ENCODE peak calls at places on chromosome 4, in six cellular contexts. One of them, this sample, is unnamed.
A peak's percentile ranks its signal among the peaks of the same experiment; 100 is the strongest.

GRCh38 chr4:158259955-158260575 is 49.8 kb downstream of the TMEM144 start:
- DNase-seq in foreskin keratinocyte: peak; percentile 11
- DNase-seq in naive thymus-derived CD4-positive, alpha-beta T cell: no peak
- DNase-seq in ovary: no peak
- DNase-seq in AML-193: no peak
- DNase-seq in IMR-90: peak; percentile 42
- DNase-seq in this sample: no peak

GRCh38 chr4:72909461-72909860 is 160.1 kb downstream of the COX18 start:
- DNase-seq in foreskin keratinocyte: no peak
- DNase-seq in naive thymus-derived CD4-positive, alpha-beta T cell: no peak
- DNase-seq in ovary: no peak
- DNase-seq in AML-193: no peak
- DNase-seq in IMR-90: no peak
- DNase-seq in this sample: no peak

GRCh38 chr4:102405706-102406510 is 60.6 kb upstream of the SLC39A8 start:
- DNase-seq in foreskin keratinocyte: no peak
- DNase-seq in naive thymus-derived CD4-positive, alpha-beta T cell: no peak
- DNase-seq in ovary: no peak
- DNase-seq in AML-193: no peak
- DNase-seq in IMR-90: no peak
- DNase-seq in this sample: no peak

GRCh38 chr4:125388653-125389052 is 73.9 kb downstream of the FAT4 start:
- DNase-seq in foreskin keratinocyte: peak; percentile 66
- DNase-seq in naive thymus-derived CD4-positive, alpha-beta T cell: no peak
- DNase-seq in ovary: no peak
- DNase-seq in AML-193: no peak
- DNase-seq in IMR-90: peak; percentile 70
- DNase-seq in this sample: no peak

GRCh38 chr4:114005569-114006442 is 26.4 kb upstream of the ARSJ start:
- DNase-seq in foreskin keratinocyte: peak; percentile 83
- DNase-seq in naive thymus-derived CD4-positive, alpha-beta T cell: no peak
- DNase-seq in ovary: no peak
- DNase-seq in AML-193: no peak
- DNase-seq in IMR-90: peak; percentile 82
- DNase-seq in this sample: no peak

GRCh38 chr4:154982187-154983047 is 201.3 kb downstream of the RBM46 start:
- DNase-seq in foreskin keratinocyte: peak; percentile 36
- DNase-seq in naive thymus-derived CD4-positive, alpha-beta T cell: no peak
- DNase-seq in ovary: peak; percentile 33
- DNase-seq in AML-193: peak; percentile 13
- DNase-seq in IMR-90: peak; percentile 48
- DNase-seq in this sample: peak; percentile 81

GRCh38 chr4:87657525-87657924 is 7.4 kb downstream of the DMP1 start:
- DNase-seq in foreskin keratinocyte: peak; percentile 81
- DNase-seq in naive thymus-derived CD4-positive, alpha-beta T cell: no peak
- DNase-seq in ovary: no peak
- DNase-seq in AML-193: no peak
- DNase-seq in IMR-90: peak; percentile 40
- DNase-seq in this sample: no peak

GRCh38 chr4:7032591-7032990 is 10.6 kb upstream of the TADA2B start:
- DNase-seq in foreskin keratinocyte: no peak
- DNase-seq in naive thymus-derived CD4-positive, alpha-beta T cell: no peak
- DNase-seq in ovary: no peak
- DNase-seq in AML-193: no peak
- DNase-seq in IMR-90: no peak
- DNase-seq in this sample: no peak

GRCh38 chr4:151322565-151322964 is 2.8 kb downstream of the SH3D19 start:
- DNase-seq in foreskin keratinocyte: peak; percentile 63
- DNase-seq in naive thymus-derived CD4-positive, alpha-beta T cell: no peak
- DNase-seq in ovary: no peak
- DNase-seq in AML-193: no peak
- DNase-seq in IMR-90: no peak
- DNase-seq in this sample: no peak

GRCh38 chr4:81314897-81315470 is 100.0 kb upstream of the PRKG2 start:
- DNase-seq in foreskin keratinocyte: peak; percentile 10
- DNase-seq in naive thymus-derived CD4-positive, alpha-beta T cell: no peak
- DNase-seq in ovary: no peak
- DNase-seq in AML-193: no peak
- DNase-seq in IMR-90: peak; percentile 80
- DNase-seq in this sample: no peak

GRCh38 chr4:121057466-121057911 is 14.8 kb downstream of the NDNF start:
- DNase-seq in foreskin keratinocyte: no peak
- DNase-seq in naive thymus-derived CD4-positive, alpha-beta T cell: no peak
- DNase-seq in ovary: no peak
- DNase-seq in AML-193: no peak
- DNase-seq in IMR-90: no peak
- DNase-seq in this sample: no peak

This sample was measured in head of caudate nucleus.